ENCODE peak calls at places on chromosomes 7 and 10, in five cellular contexts. One of them, this sample, is unnamed.

GRCh38 chr7:108000875-108001758 is 1.8 kb downstream of the LAMB1 start:
- DNase-seq in H1: peak
- DNase-seq in GM12878: no peak
- DNase-seq in HepG2: no peak
- DNase-seq in K562: no peak
- DNase-seq in this sample: no peak

GRCh38 chr10:124974131-124974530 is 32.2 kb downstream of the ZRANB1 start:
- DNase-seq in H1: no peak
- DNase-seq in GM12878: no peak
- DNase-seq in HepG2: no peak
- DNase-seq in K562: no peak
- DNase-seq in this sample: no peak

GRCh38 chr7:41972270-41972669 is 264.7 kb downstream of the GLI3 start:
- DNase-seq in H1: no peak
- DNase-seq in GM12878: no peak
- DNase-seq in HepG2: no peak
- DNase-seq in K562: no peak
- DNase-seq in this sample: no peak

GRCh38 chr7:155764432-155764798 is 47.8 kb downstream of the SHH start:
- DNase-seq in H1: no peak
- DNase-seq in GM12878: no peak
- DNase-seq in HepG2: no peak
- DNase-seq in K562: no peak
- DNase-seq in this sample: no peak

GRCh38 chr10:84820121-84820520 is 491.7 kb downstream of the CCSER2 start:
- DNase-seq in H1: no peak
- DNase-seq in GM12878: no peak
- DNase-seq in HepG2: peak
- DNase-seq in K562: peak
- DNase-seq in this sample: peak

GRCh38 chr10:95389176-95389575 is 98.4 kb upstream of the PDLIM1 start:
- DNase-seq in H1: no peak
- DNase-seq in GM12878: no peak
- DNase-seq in HepG2: peak
- DNase-seq in K562: no peak
- DNase-seq in this sample: no peak

GRCh38 chr10:104128214-104128613 is 6.2 kb downstream of the SFR1 start:
- DNase-seq in H1: no peak
- DNase-seq in GM12878: no peak
- DNase-seq in HepG2: no peak
- DNase-seq in K562: no peak
- DNase-seq in this sample: no peak

GRCh38 chr7:70776627-70777101 is 355.3 kb upstream of the GALNT17 start:
- DNase-seq in H1: no peak
- DNase-seq in GM12878: peak
- DNase-seq in HepG2: no peak
- DNase-seq in K562: no peak
- DNase-seq in this sample: no peak

GRCh38 chr7:127726481-127726880 is 74.5 kb downstream of the SND1 start:
- DNase-seq in H1: no peak
- DNase-seq in GM12878: no peak
- DNase-seq in HepG2: no peak
- DNase-seq in K562: no peak
- DNase-seq in this sample: no peak

GRCh38 chr7:138618933-138619332 is 82.2 kb downstream of the SVOPL start:
- DNase-seq in H1: no peak
- DNase-seq in GM12878: no peak
- DNase-seq in HepG2: no peak
- DNase-seq in K562: no peak
- DNase-seq in this sample: no peak

GRCh38 chr7:133344275-133344674 is 91.4 kb downstream of the EXOC4 start:
- DNase-seq in H1: no peak
- DNase-seq in GM12878: no peak
- DNase-seq in HepG2: no peak
- DNase-seq in K562: no peak
- DNase-seq in this sample: no peak

GRCh38 chr7:91436655-91437054 is 172.4 kb downstream of the FZD1 start:
- DNase-seq in H1: no peak
- DNase-seq in GM12878: no peak
- DNase-seq in HepG2: no peak
- DNase-seq in K562: no peak
- DNase-seq in this sample: no peak

GRCh38 chr7:33870120-33870519 is 35.2 kb upstream of the BMPER start:
- DNase-seq in H1: no peak
- DNase-seq in GM12878: no peak
- DNase-seq in HepG2: no peak
- DNase-seq in K562: no peak
- DNase-seq in this sample: no peak

GRCh38 chr7:132211971-132212370 is 364.3 kb downstream of the PLXNA4 start:
- DNase-seq in H1: no peak
- DNase-seq in GM12878: no peak
- DNase-seq in HepG2: no peak
- DNase-seq in K562: no peak
- DNase-seq in this sample: no peak

GRCh38 chr7:121344497-121344896 is 15.7 kb downstream of the WNT16 start:
- DNase-seq in H1: no peak
- DNase-seq in GM12878: no peak
- DNase-seq in HepG2: no peak
- DNase-seq in K562: no peak
- DNase-seq in this sample: no peak

GRCh38 chr7:82376739-82377138 is 66.8 kb downstream of the CACNA2D1 start:
- DNase-seq in H1: no peak
- DNase-seq in GM12878: no peak
- DNase-seq in HepG2: no peak
- DNase-seq in K562: no peak
- DNase-seq in this sample: no peak

GRCh38 chr7:47484923-47485639 is 96.8 kb downstream of the TNS3 start:
- DNase-seq in H1: no peak
- DNase-seq in GM12878: no peak
- DNase-seq in HepG2: no peak
- DNase-seq in K562: no peak
- DNase-seq in this sample: no peak

GRCh38 chr10:103769176-103769575 is 86.2 kb downstream of the SH3PXD2A start:
- DNase-seq in H1: no peak
- DNase-seq in GM12878: no peak
- DNase-seq in HepG2: no peak
- DNase-seq in K562: no peak
- DNase-seq in this sample: no peak

GRCh38 chr10:13771992-13772391 is 185.2 kb downstream of the PRPF18 start:
- DNase-seq in H1: no peak
- DNase-seq in GM12878: no peak
- DNase-seq in HepG2: no peak
- DNase-seq in K562: no peak
- DNase-seq in this sample: no peak

GRCh38 chr10:45442251-45442650 is 68.2 kb downstream of the ALOX5 start:
- DNase-seq in H1: no peak
- DNase-seq in GM12878: no peak
- DNase-seq in HepG2: no peak
- DNase-seq in K562: no peak
- DNase-seq in this sample: no peak

GRCh38 chr10:99766282-99766681 is 16.2 kb upstream of the ABCC2 start:
- DNase-seq in H1: no peak
- DNase-seq in GM12878: peak
- DNase-seq in HepG2: no peak
- DNase-seq in K562: no peak
- DNase-seq in this sample: no peak

GRCh38 chr10:23558361-23558799 is 119.5 kb downstream of the OTUD1 start:
- DNase-seq in H1: no peak
- DNase-seq in GM12878: no peak
- DNase-seq in HepG2: no peak
- DNase-seq in K562: no peak
- DNase-seq in this sample: no peak

DNA sequence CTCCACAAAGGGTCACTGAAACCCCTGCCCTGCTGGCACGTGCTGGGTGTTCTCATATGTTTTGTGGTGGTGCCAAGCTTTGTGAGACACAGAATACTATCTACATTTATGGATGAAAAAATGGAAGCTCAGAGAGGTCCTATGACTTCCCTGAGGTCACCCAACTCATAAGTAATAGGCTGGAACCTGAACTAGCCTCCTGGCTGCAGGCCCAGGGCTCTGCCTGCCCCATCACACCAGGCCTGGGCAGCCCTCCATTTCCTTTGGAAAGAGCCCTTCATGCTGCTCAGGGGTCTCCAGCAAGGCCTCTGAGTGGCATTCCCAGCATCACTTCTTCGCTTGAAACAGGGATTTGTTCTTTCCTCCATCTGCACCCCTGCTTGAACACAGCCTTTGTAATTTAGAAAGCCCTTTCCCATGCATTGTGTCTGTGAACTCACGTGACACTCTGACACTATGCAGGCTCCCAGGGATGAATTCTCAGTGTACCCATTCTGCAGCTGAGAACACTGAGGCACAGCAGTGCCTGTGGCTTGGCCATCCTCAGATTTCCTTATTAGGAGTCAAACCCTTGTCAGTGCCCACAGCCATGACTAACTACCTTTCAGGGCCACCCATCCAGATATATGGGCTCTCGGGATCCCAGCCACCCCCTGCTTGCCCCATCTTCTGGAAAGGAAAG is 127.9 kb upstream of the PPIF start:
- DNase-seq in H1: no peak
- DNase-seq in GM12878: no peak
- DNase-seq in HepG2: no peak
- DNase-seq in K562: no peak
- DNase-seq in this sample: no peak
- TF ChIP-seq JUND in H1: no peak
- TF ChIP-seq JUND in GM12878: no peak
- TF ChIP-seq JUND in HepG2: no peak
- TF ChIP-seq JUND in K562: no peak
- TF ChIP-seq JUND in this sample: no peak

GRCh38 chr7:104328308-104328969 is at the start of gene LHFPL3:
- DNase-seq in H1: no peak
- DNase-seq in GM12878: no peak
- DNase-seq in HepG2: no peak
- DNase-seq in K562: no peak
- DNase-seq in this sample: no peak

GRCh38 chr7:104327534-104327933 is 869 bp upstream of the LHFPL3 start:
- DNase-seq in H1: no peak
- DNase-seq in GM12878: no peak
- DNase-seq in HepG2: no peak
- DNase-seq in K562: no peak
- DNase-seq in this sample: no peak

GRCh38 chr7:104328970-104329825 is 795 bp downstream of the LHFPL3 start:
- DNase-seq in H1: no peak
- DNase-seq in GM12878: no peak
- DNase-seq in HepG2: no peak
- DNase-seq in K562: no peak
- DNase-seq in this sample: no peak

DNA sequence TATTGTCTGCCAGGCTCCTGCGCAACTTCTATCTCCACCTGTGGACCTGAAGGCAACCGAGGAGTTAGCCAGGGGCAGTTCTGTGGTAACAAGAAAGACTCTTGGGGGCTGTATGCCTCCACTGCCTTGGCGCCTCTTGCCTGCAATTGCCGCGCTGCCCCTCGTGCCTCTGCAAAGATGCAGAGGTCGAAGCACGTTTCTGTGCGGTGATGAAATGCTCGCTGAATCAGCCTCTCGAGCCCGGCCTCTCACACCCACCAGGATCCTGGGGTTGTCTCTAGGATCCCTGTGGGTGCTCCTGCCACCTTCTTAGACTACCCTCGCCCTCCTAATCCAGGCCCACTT is 468 bp upstream of the LHFPL3 start:
- DNase-seq in H1: no peak
- DNase-seq in GM12878: no peak
- DNase-seq in HepG2: no peak
- DNase-seq in K562: no peak
- DNase-seq in this sample: no peak
- TF ChIP-seq EZH2 in H1: peak
- TF ChIP-seq EZH2 in GM12878: no peak
- TF ChIP-seq EZH2 in HepG2: no peak
- TF ChIP-seq EZH2 in K562: no peak
- TF ChIP-seq EZH2 in this sample: no peak

GRCh38 chr10:59857049-59857448 is 49.3 kb downstream of the CCDC6 start:
- DNase-seq in H1: no peak
- DNase-seq in GM12878: no peak
- DNase-seq in HepG2: no peak
- DNase-seq in K562: no peak
- DNase-seq in this sample: no peak
- TF ChIP-seq JUND in H1: no peak
- TF ChIP-seq JUND in GM12878: no peak
- TF ChIP-seq JUND in HepG2: no peak
- TF ChIP-seq JUND in K562: no peak
- TF ChIP-seq JUND in this sample: no peak

GRCh38 chr10:46545861-46546590 is 10.4 kb downstream of the GPRIN2 start:
- DNase-seq in H1: no peak
- DNase-seq in GM12878: no peak
- DNase-seq in HepG2: no peak
- DNase-seq in K562: no peak
- DNase-seq in this sample: no peak
- TF ChIP-seq EZH2 in H1: no peak
- TF ChIP-seq EZH2 in GM12878: no peak
- TF ChIP-seq EZH2 in HepG2: no peak
- TF ChIP-seq EZH2 in K562: no peak
- TF ChIP-seq EZH2 in this sample: no peak